ENCODE peak calls at places on chromosomes 1 and 21, in seven cellular contexts. T is effector memory CD8-positive, alpha-beta T cell; U is stimulated activated CD8-positive, alpha-beta memory T cell treated with anti-CD3 and anti-CD28 coated beads, Interleukin-12 subunit alpha, Interleukin-12 subunit beta, amount 100 ng/mL, for 4 hours; L is mesothelial cell of epicardium; H is SHP77 treated with DMSO at 0.1 percent for 48 hours; M is activated CD4-positive, CD25-positive, alpha-beta regulatory T cell treated with anti-CD3 and anti-CD28 coated beads, Interleukin-2, amount 50 U/mL, for 16 hours; S is thyroid gland. K is an unnamed sample.

GRCh38 chr1:229148041-229148671 is 122.8 kb upstream of the RAB4A start:
- DNase-seq in T (no peak), L (peak; percentile 49), S (peak; percentile 55), H (peak; percentile 19), M (no peak), U (no peak), K (no peak)

GRCh38 chr1:21327566-21328323 is 37.5 kb upstream of the ECE1 start:
- DNase-seq in T (no peak), H (no peak), M (no peak), S (no peak), L (no peak), U (no peak), K (no peak)

GRCh38 chr21:39523398-39523797 is 71.6 kb downstream of the SH3BGR start:
- DNase-seq in T (no peak), S (peak; percentile 81), L (no peak), M (no peak), H (peak; percentile 4), U (no peak), K (no peak)

GRCh38 chr1:26281971-26282693 is 2.2 kb downstream of the SH3BGRL3 start:
- DNase-seq in L (no peak), U (no peak), S (no peak), H (no peak), T (no peak), M (no peak), K (no peak)

GRCh38 chr1:72433591-72433990 is 151.3 kb upstream of the NEGR1 start:
- DNase-seq in U (no peak), S (no peak), M (no peak), H (no peak), T (no peak), L (no peak), K (no peak)

GRCh38 chr1:183178490-183178889 is 7.6 kb upstream of the LAMC2 start:
- DNase-seq in T (no peak), L (no peak), M (no peak), H (no peak), U (no peak), S (no peak), K (no peak)

GRCh38 chr1:67431156-67431765 is 1.1 kb upstream of the SERBP1 start:
- DNase-seq in T (no peak), M (no peak), L (no peak), S (no peak), H (no peak), U (no peak), K (no peak)

GRCh38 chr1:58883888-58884482 is 100.1 kb upstream of the JUN start:
- DNase-seq in T (no peak), L (no peak), H (no peak), M (no peak), S (no peak), U (no peak), K (no peak)

GRCh38 chr1:183956559-183957188 is 80.9 kb downstream of the COLGALT2 start:
- DNase-seq in H (no peak), S (no peak), U (peak; percentile 21), T (peak; percentile 50), L (no peak), M (peak; percentile 31), K (peak; percentile 81)

GRCh38 chr1:58814251-58815068 is 30.6 kb upstream of the JUN start:
- DNase-seq in H (no peak), M (no peak), U (no peak), S (peak; percentile 41), L (peak; percentile 57), T (no peak), K (peak; percentile 72)

GRCh38 chr1:63633281-63633680 is 40.1 kb downstream of the PGM1 start:
- DNase-seq in S (no peak), T (no peak), U (no peak), M (no peak), L (no peak), H (no peak), K (no peak)

GRCh38 chr1:144551107-144551542 is 41.6 kb upstream of the PPIAL4F start:
- DNase-seq in H (no peak), M (no peak), S (peak; percentile 18), L (peak; percentile 47), U (no peak), T (no peak), K (no peak)

GRCh38 chr21:31803039-31804007 is 69.5 kb upstream of the HUNK start:
- DNase-seq in T (no peak), U (no peak), M (no peak), H (no peak), S (no peak), L (no peak), K (peak; percentile 82)

GRCh38 chr1:203406446-203407045 is 55.6 kb upstream of the FMOD start:
- DNase-seq in U (no peak), T (no peak), L (peak; percentile 33), H (no peak), S (peak; percentile 28), M (no peak), K (no peak)

GRCh38 chr21:35342440-35342839 is 293.3 kb upstream of the RUNX1 start:
- DNase-seq in T (no peak), U (no peak), S (no peak), M (no peak), H (no peak), L (no peak), K (peak; percentile 16)